ENCODE peak calls at places on chromosomes 6 and 20, in four cellular contexts. T is A549, M is H1, W is WTC11. R is an unnamed sample.

GRCh38 chr6:134097114-134097707 is 44.8 kb upstream of the SLC2A12 start:
- DNase-seq in T (peak), M (peak), W (peak), R (peak)

GRCh38 chr6:158799051-158799792 is 19.9 kb downstream of the EZR start:
- DNase-seq in T (no peak), M (no peak), W (no peak), R (no peak)

GRCh38 chr6:64012351-64013060 is 376.9 kb downstream of the PHF3 start:
- DNase-seq in T (peak), M (no peak), W (peak), R (no peak)

GRCh38 chr6:11434565-11435326 is 102.8 kb upstream of the TMEM170B start:
- DNase-seq in T (peak), M (no peak), W (no peak), R (no peak)

GRCh38 chr20:62921119-62921687 is 5.1 kb downstream of the DIDO1 start:
- DNase-seq in T (peak), M (no peak), W (peak), R (peak)

GRCh38 chr20:1121439-1121838 is 3.0 kb downstream of the PSMF1 start:
- DNase-seq in T (no peak), M (no peak), W (no peak), R (no peak)

GRCh38 chr20:36854343-36855240 is 21.3 kb upstream of the TLDC2 start:
- DNase-seq in T (no peak), M (no peak), W (no peak), R (no peak)

GRCh38 chr6:140009286-140009685 is 634.8 kb upstream of the CITED2 start:
- DNase-seq in T (no peak), M (no peak), W (no peak), R (no peak)

GRCh38 chr20:46348231-46348803 is 40.0 kb upstream of the CDH22 start:
- DNase-seq in T (no peak), M (peak), W (peak), R (no peak)
- TF ChIP-seq MAX in T (no peak), M (no peak), W (no peak), R (no peak)

GRCh38 chr6:162448294-162448693 is 279.3 kb downstream of the PRKN start:
- DNase-seq in T (no peak), M (no peak), W (no peak), R (no peak)

DNA sequence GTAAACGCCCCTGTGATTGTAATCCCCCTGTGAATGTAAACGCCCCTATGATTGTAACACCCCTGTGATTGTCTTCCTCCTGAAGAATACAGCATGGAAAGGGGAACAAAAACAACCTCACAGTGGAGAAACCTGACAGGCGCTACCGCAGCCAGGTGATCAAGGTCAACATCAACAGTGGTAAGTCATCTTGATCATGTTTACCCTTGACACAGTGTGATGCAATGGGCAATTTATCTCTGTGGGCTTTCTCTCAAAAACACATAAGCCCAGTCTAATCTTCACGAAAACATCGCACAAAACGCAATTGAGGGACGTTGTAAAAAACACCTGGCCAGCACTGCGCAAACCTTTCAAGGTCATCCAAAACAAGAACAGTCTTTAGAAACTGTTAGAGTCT is 277.2 kb downstream of the PRKN start:
- DNase-seq in T (no peak), M (no peak), W (no peak), R (no peak)
- TF ChIP-seq MAX in T (no peak), M (no peak), W (no peak), R (no peak)

DNA sequence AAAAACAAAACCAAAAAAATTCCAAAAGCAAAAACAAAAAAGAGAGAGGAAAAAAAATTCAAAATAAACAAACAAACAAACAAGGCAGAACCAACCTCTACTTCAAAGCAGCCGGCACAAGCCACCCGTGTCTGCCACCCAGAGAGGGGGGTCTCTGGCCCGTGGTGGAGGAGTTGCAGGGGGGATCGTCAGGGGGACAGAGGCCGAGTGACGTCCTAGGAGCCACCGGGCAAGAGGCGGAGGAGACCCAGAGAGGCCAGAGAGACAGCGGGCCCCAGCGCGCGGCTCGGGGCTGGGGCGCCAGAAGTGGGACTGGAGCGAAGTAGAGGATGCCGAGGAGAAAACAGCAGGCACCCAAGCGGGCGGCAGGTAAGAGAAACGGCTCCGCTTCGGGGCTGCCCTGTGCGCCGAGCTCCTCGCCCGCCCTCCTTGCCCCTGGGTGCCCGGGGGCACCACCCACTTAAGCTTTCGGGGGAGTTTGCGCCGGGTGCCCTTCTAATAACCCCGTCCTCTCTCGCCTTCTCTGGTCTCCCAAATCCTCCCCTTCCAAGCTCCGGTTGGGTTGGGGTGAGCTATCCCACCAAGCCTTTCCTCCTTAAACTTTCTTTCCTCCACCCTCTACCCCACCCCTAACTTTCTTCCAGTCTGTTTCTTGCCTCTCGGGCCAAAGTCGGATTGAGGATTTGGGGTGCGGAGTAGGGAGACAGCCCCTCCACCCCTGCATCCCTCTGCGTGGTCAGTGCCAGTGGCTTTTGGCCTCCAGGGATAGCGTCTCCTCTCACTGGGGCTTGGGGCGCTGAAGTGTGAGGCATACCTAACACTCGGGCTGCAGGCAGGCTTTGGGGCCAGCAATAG is 1.0 kb downstream of the TSHZ2 start:
- DNase-seq in T (no peak), M (peak), W (peak), R (no peak)
- TF ChIP-seq MAX in T (no peak), M (no peak), W (no peak), R (no peak)

GRCh38 chr6:95364016-95364604 is 213.2 kb upstream of the MANEA start:
- DNase-seq in T (peak), M (no peak), W (no peak), R (peak)
- TF ChIP-seq MAX in T (no peak), M (no peak), W (no peak), R (no peak)

GRCh38 chr6:136547871-136548270 is 2.4 kb downstream of the MAP7 start:
- DNase-seq in T (no peak), M (no peak), W (no peak), R (no peak)
- TF ChIP-seq MAX in T (no peak), M (no peak), W (no peak), R (no peak)

GRCh38 chr6:13597073-13597472 is 18.1 kb upstream of the NOL7 start:
- DNase-seq in T (no peak), M (no peak), W (no peak), R (no peak)
- TF ChIP-seq MAX in T (no peak), M (no peak), W (no peak), R (no peak)

R was measured in HCT116.